ENCODE peak calls at places on chromosomes 5 and 9, in nine cellular contexts. V is Kasumi-1; M is effector memory CD8-positive, alpha-beta T cell; U is stimulated activated CD4-positive, alpha-beta T cell treated with anti-CD3 and anti-CD28 coated beads, Interleukin-2, amount 100 ng/mL, for 48 hours; Y is PC-3; K is AG09319; O is NCI-H2081; X is central memory CD4-positive, alpha-beta T cell; D is stimulated activated naive CD8-positive, alpha-beta T cell treated with anti-CD3 and anti-CD28 coated beads, Interleukin-15, Interleukin-2, amounts not matched to agents 100 U/mL and 50 U/mL, for 24 hours. N is an unnamed sample.

GRCh38 chr9:127829205-127829935 is 25.1 kb downstream of the ENG start:
- DNase-seq in D (no peak), V (no peak), K (no peak), U (no peak), O (no peak), X (no peak), Y (no peak), M (no peak), N (no peak)

GRCh38 chr5:474826-475661 is 32.1 kb downstream of the EXOC3 start:
- DNase-seq in M (no peak), D (no peak), U (no peak), V (no peak), X (no peak), Y (no peak), K (no peak), O (no peak), N (no peak)

GRCh38 chr9:25691786-25692185 is 13.5 kb upstream of the TUSC1 start:
- DNase-seq in U (no peak), K (no peak), O (no peak), X (no peak), D (no peak), Y (no peak), V (no peak), M (no peak), N (no peak)

GRCh38 chr9:74609671-74610416 is 112.7 kb downstream of the RORB start:
- DNase-seq in U (no peak), M (no peak), V (peak; percentile 3), O (peak; percentile 28), X (no peak), D (no peak), K (no peak), Y (peak; percentile 3), N (no peak)

GRCh38 chr5:149453618-149454415 is 74.7 kb upstream of the IL17B start:
- DNase-seq in K (no peak), Y (no peak), V (no peak), U (no peak), X (no peak), O (no peak), D (no peak), M (no peak), N (no peak)

GRCh38 chr9:37364751-37365360 is 57.6 kb upstream of the GRHPR start:
- DNase-seq in K (no peak), O (no peak), D (no peak), M (no peak), V (no peak), X (no peak), Y (peak; percentile 15), U (no peak), N (no peak)

GRCh38 chr9:131845286-131846011 is 105.6 kb upstream of the RAPGEF1 start:
- DNase-seq in M (no peak), V (no peak), K (no peak), Y (no peak), U (no peak), O (no peak), X (no peak), D (no peak), N (no peak)

GRCh38 chr5:133298447-133298846 is 246.6 kb downstream of the HSPA4 start:
- DNase-seq in X (no peak), M (no peak), D (peak; percentile 15), U (peak; percentile 7), Y (no peak), V (no peak), K (no peak), O (no peak), N (no peak)

GRCh38 chr5:102777099-102777498 is 22.0 kb downstream of the PAM start:
- DNase-seq in M (no peak), K (no peak), Y (no peak), X (no peak), O (no peak), U (no peak), D (no peak), V (no peak), N (no peak)

GRCh38 chr5:42993516-42994284 is 46.4 kb downstream of the ANXA2R start:
- DNase-seq in D (peak; percentile 52), O (no peak), V (peak; percentile 58), Y (no peak), K (no peak), X (peak; percentile 81), U (no peak), M (peak; percentile 53), N (no peak)

GRCh38 chr5:56088967-56089829 is 94.4 kb upstream of the IL6ST start:
- DNase-seq in X (no peak), K (no peak), U (peak; percentile 32), Y (peak; percentile 55), O (no peak), M (no peak), V (no peak), D (peak; percentile 48), N (no peak)

GRCh38 chr5:96151891-96152290 is 190.2 kb upstream of the ELL2 start:
- DNase-seq in M (no peak), Y (peak; percentile 14), U (no peak), O (no peak), K (no peak), V (peak; percentile 9), X (no peak), D (no peak), N (no peak)

GRCh38 chr5:81675420-81675819 is 75.5 kb downstream of the SSBP2 start:
- DNase-seq in V (no peak), U (no peak), K (no peak), X (no peak), D (no peak), M (no peak), O (no peak), Y (no peak), N (no peak)

GRCh38 chr5:132838516-132839282 is 8.3 kb upstream of the SHROOM1 start:
- DNase-seq in O (no peak), V (no peak), M (no peak), D (no peak), X (no peak), U (no peak), K (no peak), Y (no peak), N (no peak)

N was measured in ecto neural progenitor cell.